ENCODE peak calls at places on chromosomes 2 and 18, in six cellular contexts. P is CD8-positive, alpha-beta T cell; K is dorsolateral prefrontal cortex; V is psoas muscle; E is A673; X is adrenal gland. B is an unnamed sample.

GRCh38 chr2:11745613-11746375 is 638 bp upstream of the LPIN1 start:
- DNase-seq in X (no peak), E (no peak), K (no peak), P (no peak), V (peak), B (no peak)

GRCh38 chr2:74549685-74549971 is 4.1 kb downstream of the LOXL3 start:
- DNase-seq in K (no peak), V (no peak), X (no peak), P (no peak), E (no peak), B (no peak)

GRCh38 chr2:100664021-100664755 is 101.4 kb downstream of the PDCL3 start:
- DNase-seq in X (no peak), K (no peak), V (no peak), E (no peak), P (no peak), B (no peak)

GRCh38 chr2:143139835-143140393 is 10.7 kb downstream of the ARHGAP15 start:
- DNase-seq in V (no peak), E (no peak), P (no peak), K (no peak), X (no peak), B (no peak)

GRCh38 chr2:33377048-33377447 is 99.4 kb upstream of the RASGRP3 start:
- DNase-seq in V (peak), P (no peak), K (no peak), X (no peak), E (no peak), B (no peak)

GRCh38 chr18:23191952-23192662 is 56.8 kb downstream of the CABLES1 start:
- DNase-seq in P (no peak), E (peak), V (peak), K (peak), X (peak), B (peak)

GRCh38 chr2:63050186-63050915 is at the start of gene OTX1:
- DNase-seq in P (no peak), K (peak), X (peak), V (peak), E (peak), B (no peak)

GRCh38 chr2:238669046-238669445 is 178.8 kb upstream of the TWIST2 start:
- DNase-seq in X (no peak), K (no peak), V (no peak), E (no peak), P (no peak), B (no peak)

GRCh38 chr2:62374301-62374960 is 131.6 kb downstream of the TMEM17 start:
- DNase-seq in X (no peak), E (no peak), K (no peak), P (no peak), V (no peak), B (no peak)

GRCh38 chr2:85164145-85164559 is 31.0 kb downstream of the TCF7L1 start:
- DNase-seq in E (peak), V (no peak), X (no peak), K (no peak), P (no peak), B (no peak)

GRCh38 chr18:63820694-63821093 is 45.5 kb downstream of the SERPINB7 start:
- DNase-seq in P (no peak), E (no peak), V (no peak), X (no peak), K (no peak), B (no peak)

GRCh38 chr2:23478087-23478932 is 93.3 kb downstream of the KLHL29 start:
- DNase-seq in X (no peak), V (no peak), P (no peak), E (peak), K (no peak), B (no peak)

GRCh38 chr2:118489712-118490255 is 357.7 kb downstream of the EN1 start:
- DNase-seq in V (no peak), K (no peak), P (no peak), X (no peak), E (no peak), B (no peak)

GRCh38 chr2:197077336-197077735 is 150.8 kb upstream of the PGAP1 start:
- DNase-seq in V (no peak), X (no peak), K (no peak), P (no peak), E (no peak), B (no peak)

DNA sequence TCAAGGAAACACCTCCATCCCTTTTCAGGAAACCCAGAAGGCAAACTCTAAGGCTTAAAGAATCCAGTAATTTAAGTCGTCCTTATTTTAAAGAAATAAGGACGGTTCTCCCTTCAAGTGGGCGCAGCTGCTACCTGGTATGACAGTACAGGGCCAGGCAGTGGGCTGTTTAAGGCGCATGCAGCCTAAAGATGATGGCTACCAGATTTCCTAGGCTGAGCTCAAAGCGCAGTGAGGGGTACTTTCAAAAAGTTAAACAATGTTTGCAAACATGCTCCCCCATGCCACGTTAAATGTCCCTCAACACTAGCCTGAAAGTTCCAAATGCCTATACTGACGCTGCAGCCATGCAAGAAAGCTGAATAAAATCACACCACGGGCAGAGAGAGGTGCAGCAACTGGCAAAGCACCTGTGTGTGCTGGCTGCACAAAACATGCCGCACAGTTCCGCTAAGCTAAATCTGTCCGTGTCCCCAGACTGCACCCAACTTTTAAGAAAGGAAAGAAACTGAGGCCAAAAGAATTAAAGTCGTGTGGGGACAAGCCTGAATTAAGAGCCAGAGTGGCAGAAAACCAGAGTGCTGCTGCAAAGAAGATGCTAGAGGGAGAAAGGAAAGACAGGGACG is 582 bp downstream of the HIBCH start:
- DNase-seq in P (no peak), X (no peak), K (no peak), V (peak), E (peak), B (peak)
- H3K27ac ChIP-seq in P (peak), X (peak), K (peak), V (peak), E (peak), B (peak)

GRCh38 chr2:60555794-60556161 is 2.3 kb upstream of the BCL11A start:
- DNase-seq in E (no peak), X (no peak), K (no peak), V (no peak), P (no peak), B (no peak)
- H3K27ac ChIP-seq in E (no peak), X (no peak), K (no peak), V (no peak), P (no peak), B (no peak)

DNA sequence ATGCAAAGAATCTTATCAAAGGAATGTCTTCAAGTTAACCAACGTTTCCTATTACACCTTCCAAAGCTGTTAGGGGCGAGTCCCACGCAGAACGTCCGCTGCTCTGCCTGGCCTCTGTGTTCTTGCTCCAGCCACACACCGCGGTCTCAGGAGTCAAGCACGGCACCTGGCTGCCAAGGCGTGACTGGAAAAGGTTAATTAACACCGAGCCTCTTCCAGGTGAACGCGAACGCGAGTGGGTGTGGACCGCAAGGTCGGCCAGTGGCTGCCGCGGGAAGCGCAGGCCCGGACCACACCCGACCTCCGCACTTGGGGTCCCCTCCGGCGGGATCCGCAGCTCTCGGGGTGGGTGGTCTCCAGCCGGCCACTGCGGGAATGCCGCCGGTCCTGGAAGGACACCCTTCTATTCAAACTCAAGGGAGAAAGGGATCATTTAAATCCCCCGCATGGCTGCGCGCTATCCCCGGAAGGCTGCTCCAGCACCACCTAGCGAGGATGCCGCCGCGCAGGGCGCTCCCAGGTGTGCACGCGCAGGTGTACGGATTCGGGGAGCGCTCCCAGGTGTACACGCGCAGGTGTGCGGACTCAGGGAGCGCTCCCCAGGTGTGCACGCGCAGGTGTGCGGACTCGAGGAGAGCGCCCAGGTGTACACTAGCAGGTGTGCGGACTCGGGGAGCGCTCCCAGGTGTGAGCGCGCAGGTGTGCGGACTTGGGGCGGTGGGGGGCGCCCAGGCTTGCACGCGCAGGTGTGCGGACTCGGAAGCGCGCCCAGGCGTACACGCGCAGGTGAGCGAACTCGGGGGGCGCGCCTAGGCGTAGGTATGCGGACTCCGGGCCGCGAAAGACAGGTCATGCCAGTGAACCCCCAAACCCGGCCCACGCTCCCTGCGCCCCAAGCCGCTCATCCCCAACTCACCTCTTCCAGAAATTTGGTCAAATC is 662 bp downstream of the CYB5A start:
- DNase-seq in X (no peak), K (peak), V (no peak), E (no peak), P (no peak), B (no peak)
- H3K27ac ChIP-seq in X (no peak), K (peak), V (peak), E (peak), P (peak), B (peak)

GRCh38 chr18:2846638-2847340 is at the start of gene EMILIN2:
- DNase-seq in P (peak), K (no peak), V (peak), X (peak), E (peak), B (no peak)

GRCh38 chr18:2848145-2848878 is 1.5 kb downstream of the EMILIN2 start:
- DNase-seq in E (peak), X (no peak), V (no peak), K (no peak), P (no peak), B (no peak)

GRCh38 chr18:2850816-2851215 is 4.0 kb downstream of the EMILIN2 start:
- DNase-seq in K (no peak), X (no peak), P (no peak), V (no peak), E (no peak), B (no peak)

GRCh38 chr18:2847341-2848144 is 737 bp downstream of the EMILIN2 start:
- DNase-seq in V (peak), X (no peak), P (no peak), E (peak), K (no peak), B (no peak)

GRCh38 chr18:2848879-2849254 is 2.1 kb downstream of the EMILIN2 start:
- DNase-seq in V (no peak), P (no peak), E (no peak), K (no peak), X (no peak), B (no peak)
- H3K27ac ChIP-seq in V (no peak), P (no peak), E (no peak), K (no peak), X (no peak), B (no peak)

DNA sequence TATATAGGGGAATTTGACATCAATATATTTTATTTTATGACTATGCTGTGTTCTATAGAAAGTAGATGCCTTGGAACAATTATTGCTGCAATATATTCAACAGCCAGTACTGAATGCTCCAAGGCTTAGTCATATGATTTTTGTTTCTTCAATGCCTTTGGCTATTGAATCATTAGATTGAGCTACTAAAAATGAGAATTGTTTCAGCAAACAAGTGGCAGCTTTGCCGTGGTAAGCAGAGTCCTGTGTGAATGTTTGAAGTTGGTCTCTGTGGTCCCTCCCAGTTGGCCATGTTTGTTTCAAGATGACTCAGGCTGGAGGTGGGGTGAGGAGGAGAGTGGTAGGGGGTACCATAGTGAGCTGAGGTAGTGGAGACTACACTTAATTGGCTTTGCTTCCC is 198.6 kb upstream of the EPAS1 start:
- DNase-seq in X (no peak), E (no peak), V (no peak), K (no peak), P (no peak), B (no peak)
- H3K27ac ChIP-seq in X (no peak), E (no peak), V (peak), K (no peak), P (no peak), B (no peak)